ENCODE peak calls at places on chromosomes 7 and 10, in four cellular contexts. One of them, this sample, is unnamed.

GRCh38 chr10:132735923-132736391 is 50.0 kb downstream of the NKX6-2 start:
- DNase-seq in AG09319: no peak
- DNase-seq in ascending aorta: no peak
- DNase-seq in type B pancreatic cell: no peak
- DNase-seq in this sample: no peak

GRCh38 chr10:72274213-72274729 is 547 bp downstream of the DDIT4 start:
- DNase-seq in type B pancreatic cell: no peak
- DNase-seq in ascending aorta: no peak
- DNase-seq in AG09319: no peak
- DNase-seq in this sample: no peak

GRCh38 chr10:88062385-88062784 is 199.0 kb downstream of the PTEN start:
- DNase-seq in type B pancreatic cell: no peak
- DNase-seq in ascending aorta: no peak
- DNase-seq in AG09319: no peak
- DNase-seq in this sample: no peak

GRCh38 chr10:7464703-7465102 is 53.9 kb upstream of the SFMBT2 start:
- DNase-seq in ascending aorta: no peak
- DNase-seq in AG09319: no peak
- DNase-seq in type B pancreatic cell: no peak
- DNase-seq in this sample: no peak

GRCh38 chr7:117217636-117218035 is 105.2 kb downstream of the WNT2 start:
- DNase-seq in ascending aorta: no peak
- DNase-seq in AG09319: no peak
- DNase-seq in type B pancreatic cell: no peak
- DNase-seq in this sample: no peak

GRCh38 chr10:99888623-99889022 is 106.2 kb downstream of the ABCC2 start:
- DNase-seq in AG09319: peak; percentile 20
- DNase-seq in type B pancreatic cell: no peak
- DNase-seq in ascending aorta: no peak
- DNase-seq in this sample: no peak

GRCh38 chr7:115363916-115364315 is 442.0 kb downstream of the MDFIC start:
- DNase-seq in ascending aorta: no peak
- DNase-seq in AG09319: no peak
- DNase-seq in type B pancreatic cell: no peak
- DNase-seq in this sample: no peak

GRCh38 chr7:90825779-90826178 is 229.7 kb downstream of the CDK14 start:
- DNase-seq in AG09319: peak; percentile 82
- DNase-seq in ascending aorta: no peak
- DNase-seq in type B pancreatic cell: no peak
- DNase-seq in this sample: no peak

GRCh38 chr7:151736403-151736909 is 140.5 kb downstream of the PRKAG2 start:
- DNase-seq in ascending aorta: no peak
- DNase-seq in type B pancreatic cell: peak; percentile 82
- DNase-seq in AG09319: peak; percentile 93
- DNase-seq in this sample: no peak

GRCh38 chr10:31090894-31091607 is 59.4 kb upstream of the ZNF438 start:
- DNase-seq in type B pancreatic cell: no peak
- DNase-seq in AG09319: no peak
- DNase-seq in ascending aorta: no peak
- DNase-seq in this sample: no peak

GRCh38 chr10:62560207-62560819 is 186.1 kb downstream of the ZNF365 start:
- DNase-seq in ascending aorta: no peak
- DNase-seq in AG09319: peak; percentile 83
- DNase-seq in type B pancreatic cell: no peak
- DNase-seq in this sample: no peak

GRCh38 chr10:62559481-62560206 is 185.5 kb downstream of the ZNF365 start:
- DNase-seq in ascending aorta: no peak
- DNase-seq in AG09319: no peak
- DNase-seq in type B pancreatic cell: no peak
- DNase-seq in this sample: no peak

GRCh38 chr10:62554632-62555199 is 180.5 kb downstream of the ZNF365 start:
- DNase-seq in AG09319: peak; percentile 27
- DNase-seq in ascending aorta: no peak
- DNase-seq in type B pancreatic cell: no peak
- DNase-seq in this sample: no peak
- TF ChIP-seq CTCF in AG09319: peak; percentile 68
- TF ChIP-seq CTCF in ascending aorta: peak; percentile 22
- TF ChIP-seq CTCF in type B pancreatic cell: peak; percentile 70
- TF ChIP-seq CTCF in this sample: no peak

GRCh38 chr10:588246-589165 is 101.0 kb downstream of the DIP2C start:
- DNase-seq in type B pancreatic cell: no peak
- DNase-seq in AG09319: no peak
- DNase-seq in ascending aorta: no peak
- DNase-seq in this sample: no peak
- TF ChIP-seq CTCF in type B pancreatic cell: no peak
- TF ChIP-seq CTCF in AG09319: peak; percentile 15
- TF ChIP-seq CTCF in ascending aorta: no peak
- TF ChIP-seq CTCF in this sample: no peak

DNA sequence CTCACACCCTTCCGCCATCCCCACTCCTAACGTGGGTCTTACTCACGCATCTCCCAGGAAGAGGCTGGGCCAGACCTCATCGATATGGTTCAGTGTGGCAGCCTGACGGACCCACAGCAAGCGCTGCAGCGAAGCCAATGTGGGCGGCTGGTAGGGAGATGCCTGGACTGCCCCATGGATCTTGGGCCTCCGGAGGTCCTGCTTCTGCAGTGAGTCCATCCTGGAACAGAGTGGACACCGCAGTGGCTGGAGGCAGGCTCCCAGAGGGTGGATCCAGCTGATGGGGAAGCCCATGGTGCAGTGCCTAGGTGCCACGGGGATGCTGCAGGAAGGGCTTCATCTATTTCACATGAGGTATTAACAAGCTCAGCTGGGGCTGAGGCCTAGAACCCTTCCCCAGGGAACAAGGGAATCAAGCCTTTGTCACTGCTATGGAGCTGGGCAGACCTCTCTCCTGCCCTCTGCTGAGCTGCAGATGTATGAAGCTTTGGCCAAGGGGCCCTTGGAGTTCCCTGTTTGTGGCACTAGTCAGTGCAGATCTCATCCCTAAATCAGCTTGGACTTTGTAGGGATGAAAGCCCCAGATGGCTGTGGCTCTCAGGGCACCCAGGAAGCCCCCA is 13.7 kb upstream of the SAMD8 start:
- DNase-seq in type B pancreatic cell: no peak
- DNase-seq in AG09319: no peak
- DNase-seq in ascending aorta: no peak
- DNase-seq in this sample: no peak
- TF ChIP-seq CTCF in type B pancreatic cell: peak; percentile 45
- TF ChIP-seq CTCF in AG09319: peak; percentile 59
- TF ChIP-seq CTCF in ascending aorta: no peak
- TF ChIP-seq CTCF in this sample: no peak

GRCh38 chr7:104431930-104432329 is 103.5 kb downstream of the LHFPL3 start:
- DNase-seq in AG09319: no peak
- DNase-seq in type B pancreatic cell: no peak
- DNase-seq in ascending aorta: no peak
- DNase-seq in this sample: no peak
- TF ChIP-seq CTCF in AG09319: no peak
- TF ChIP-seq CTCF in type B pancreatic cell: no peak
- TF ChIP-seq CTCF in ascending aorta: no peak
- TF ChIP-seq CTCF in this sample: no peak